ENCODE peak calls at places on chromosome 11, in seven cellular contexts. X is PC-9, Z is stomach, M is H9, G is astrocyte, N is heart left ventricle, C is heart right ventricle. D is an unnamed sample.

GRCh38 chr11:12525466-12526055 is 148.2 kb downstream of the PARVA start:
- DNase-seq in X (no peak), Z (no peak), M (no peak), G (no peak), N (no peak), C (no peak), D (no peak)

GRCh38 chr11:11025087-11025486 is 167.2 kb upstream of the ZBED5 start:
- DNase-seq in X (no peak), Z (no peak), M (no peak), G (peak; percentile 48), N (no peak), C (no peak), D (no peak)

GRCh38 chr11:77865805-77866204 is 44.9 kb downstream of the AAMDC start:
- DNase-seq in X (no peak), Z (no peak), M (no peak), G (peak; percentile 46), N (no peak), C (no peak), D (no peak)

GRCh38 chr11:100576044-100577021 is 110.8 kb upstream of the ARHGAP42 start:
- DNase-seq in X (peak; percentile 6), Z (no peak), M (no peak), G (peak; percentile 35), N (no peak), C (no peak), D (peak; percentile 45)

GRCh38 chr11:3192511-3193372 is 25.9 kb downstream of the MRGPRG start:
- DNase-seq in X (no peak), Z (peak; percentile 14), M (no peak), G (no peak), N (no peak), C (no peak), D (no peak)

GRCh38 chr11:79413258-79413657 is 27.6 kb downstream of the TENM4 start:
- DNase-seq in X (no peak), Z (peak; percentile 42), M (peak; percentile 70), G (peak; percentile 89), N (peak; percentile 83), C (peak; percentile 82), D (peak; percentile 92)

GRCh38 chr11:57659669-57660068 is 2.1 kb downstream of the CLP1 start:
- DNase-seq in X (no peak), Z (no peak), M (no peak), G (no peak), N (no peak), C (no peak), D (no peak)

GRCh38 chr11:37657645-37658044 is 1059.6 kb upstream of the RAG2 start:
- DNase-seq in X (no peak), Z (no peak), M (no peak), G (peak; percentile 20), N (no peak), C (no peak), D (no peak)

GRCh38 chr11:119759324-119759723 is 30.3 kb upstream of the NECTIN1 start:
- DNase-seq in X (peak; percentile 31), Z (no peak), M (no peak), G (peak; percentile 80), N (no peak), C (no peak), D (no peak)

GRCh38 chr11:85232559-85232958 is 394.6 kb downstream of the DLG2 start:
- DNase-seq in X (no peak), Z (no peak), M (no peak), G (no peak), N (no peak), C (no peak), D (no peak)

GRCh38 chr11:94424011-94424410 is 22.8 kb upstream of the GPR83 start:
- DNase-seq in X (no peak), Z (no peak), M (no peak), G (no peak), N (no peak), C (no peak), D (no peak)

GRCh38 chr11:2741377-2742131 is 41.8 kb upstream of the KCNQ1OT1 start:
- DNase-seq in X (peak; percentile 57), Z (no peak), M (no peak), G (peak; percentile 62), N (no peak), C (no peak), D (peak; percentile 23)

GRCh38 chr11:67409261-67409666 is 5.4 kb downstream of the TBC1D10C start:
- DNase-seq in X (no peak), Z (peak; percentile 57), M (no peak), G (no peak), N (no peak), C (no peak), D (no peak)

GRCh38 chr11:94954753-94955152 is 18.6 kb downstream of the CWC15 start:
- DNase-seq in X (no peak), Z (no peak), M (no peak), G (no peak), N (no peak), C (no peak), D (no peak)

GRCh38 chr11:12845739-12846358 is 163.3 kb upstream of the RASSF10 start:
- DNase-seq in X (no peak), Z (peak; percentile 55), M (no peak), G (no peak), N (no peak), C (peak; percentile 27), D (no peak)

GRCh38 chr11:92838655-92839334 is 130.7 kb upstream of the MTNR1B start:
- DNase-seq in X (no peak), Z (no peak), M (peak; percentile 64), G (peak; percentile 9), N (no peak), C (no peak), D (no peak)

GRCh38 chr11:125609545-125609944 is 15.4 kb upstream of the CHEK1 start:
- DNase-seq in X (no peak), Z (no peak), M (no peak), G (no peak), N (no peak), C (no peak), D (no peak)

GRCh38 chr11:88508808-88509581 is 171.5 kb upstream of the CTSC start:
- DNase-seq in X (peak; percentile 47), Z (no peak), M (peak; percentile 69), G (peak; percentile 31), N (peak; percentile 26), C (peak; percentile 32), D (peak; percentile 34)

GRCh38 chr11:112321521-112322172 is 61.0 kb upstream of the PLET1 start:
- DNase-seq in X (peak; percentile 80), Z (peak; percentile 81), M (peak; percentile 54), G (peak; percentile 92), N (peak; percentile 48), C (no peak), D (no peak)

GRCh38 chr11:68448604-68449011 is 11.9 kb upstream of the PPP6R3 start:
- DNase-seq in X (no peak), Z (no peak), M (no peak), G (no peak), N (no peak), C (peak; percentile 8), D (no peak)

GRCh38 chr11:57638005-57638760 is 11.5 kb downstream of the YPEL4 start:
- DNase-seq in X (peak; percentile 71), Z (peak; percentile 36), M (peak; percentile 95), G (peak; percentile 76), N (peak; percentile 79), C (peak; percentile 54), D (peak; percentile 83)

GRCh38 chr11:64227405-64227956 is 1.4 kb downstream of the NUDT22 start:
- DNase-seq in X (no peak), Z (peak; percentile 65), M (no peak), G (no peak), N (no peak), C (no peak), D (no peak)

GRCh38 chr11:116360542-116360941 is 412.2 kb downstream of the BUD13 start:
- DNase-seq in X (no peak), Z (no peak), M (no peak), G (no peak), N (no peak), C (no peak), D (no peak)

GRCh38 chr11:22516136-22516535 is 109.5 kb downstream of the FANCF start:
- DNase-seq in X (no peak), Z (no peak), M (no peak), G (no peak), N (no peak), C (no peak), D (no peak)

GRCh38 chr11:2317354-2318050 is 15.7 kb downstream of the TSPAN32 start:
- DNase-seq in X (no peak), Z (no peak), M (no peak), G (no peak), N (no peak), C (no peak), D (no peak)

GRCh38 chr11:61560751-61561150 is 20.1 kb downstream of the SYT7 start:
- DNase-seq in X (no peak), Z (no peak), M (no peak), G (no peak), N (no peak), C (no peak), D (no peak)
- H3K27me3 ChIP-seq in X (peaks cover 80% of the 10 kb centered on the region), Z (peaks cover 5% of the 10 kb centered on the region), M (no peaks in the 10 kb centered on the region), G (peaks cover 46% of the 10 kb centered on the region), N (no peaks in the 10 kb centered on the region), C (peaks cover 20% of the 10 kb centered on the region), D (no peaks in the 10 kb centered on the region)

DNA sequence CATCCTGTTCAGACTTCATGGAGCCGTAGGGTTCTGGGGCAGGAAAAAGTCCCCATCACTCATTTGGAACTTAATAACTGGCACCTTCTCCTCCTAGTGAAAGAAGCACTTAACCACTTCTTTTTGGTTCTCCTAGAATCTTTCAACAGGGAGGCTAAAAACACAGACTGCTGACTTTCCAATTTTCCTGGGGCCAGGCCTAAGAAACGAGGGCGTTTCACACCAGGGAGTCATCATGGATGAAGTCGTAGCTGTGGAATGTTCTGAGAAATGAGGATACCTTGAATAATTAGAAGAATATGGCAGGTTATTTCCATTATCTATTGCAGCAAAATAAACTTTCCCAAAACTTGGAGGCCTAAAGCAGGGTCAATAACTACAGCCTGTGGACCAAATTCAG is 26.0 kb upstream of the API5 start:
- DNase-seq in X (no peak), Z (no peak), M (no peak), G (no peak), N (no peak), C (no peak), D (no peak)
- H3K4me1 ChIP-seq in X (no peaks in the 10 kb centered on the region), Z (no peaks in the 10 kb centered on the region), M (no peaks in the 10 kb centered on the region), G (no peaks in the 10 kb centered on the region), N (no peaks in the 10 kb centered on the region), C (no peaks in the 10 kb centered on the region), D (peaks cover 5% of the 10 kb centered on the region)

GRCh38 chr11:17473071-17473744 is 3.4 kb downstream of the ABCC8 start:
- DNase-seq in X (no peak), Z (no peak), M (peak; percentile 84), G (no peak), N (no peak), C (no peak), D (no peak)
- TF ChIP-seq CTCF in X (peak; percentile 46), Z (no peak), M (peak; percentile 88), G (no peak), N (no peak), C (no peak), D (no peak)

GRCh38 chr11:75665126-75665525 is 3.7 kb downstream of the MAP6 start:
- DNase-seq in X (no peak), Z (no peak), M (no peak), G (no peak), N (no peak), C (no peak), D (no peak)

GRCh38 chr11:75667831-75668507 is 869 bp downstream of the MAP6 start:
- DNase-seq in X (no peak), Z (peak; percentile 33), M (peak; percentile 73), G (peak; percentile 15), N (peak; percentile 57), C (peak; percentile 59), D (peak; percentile 84)

GRCh38 chr11:75664366-75664765 is 4.5 kb downstream of the MAP6 start:
- DNase-seq in X (no peak), Z (no peak), M (no peak), G (no peak), N (no peak), C (no peak), D (no peak)

GRCh38 chr11:75668508-75669297 is at the start of gene MAP6:
- DNase-seq in X (no peak), Z (no peak), M (peak; percentile 64), G (no peak), N (peak; percentile 21), C (peak; percentile 41), D (peak; percentile 24)

GRCh38 chr11:75667268-75667830 is 1.5 kb downstream of the MAP6 start:
- DNase-seq in X (peak; percentile 35), Z (peak; percentile 36), M (peak; percentile 63), G (no peak), N (peak; percentile 33), C (peak; percentile 37), D (peak; percentile 52)
- H3K27me3 ChIP-seq in X (peaks cover 11% of the 10 kb centered on the region), Z (peaks cover 4% of the 10 kb centered on the region), M (peaks cover 59% of the 10 kb centered on the region), G (peaks cover 55% of the 10 kb centered on the region), N (no peaks in the 10 kb centered on the region), C (peaks cover 97% of the 10 kb centered on the region), D (no peaks in the 10 kb centered on the region)